ENCODE peak calls at places on chromosomes 4 and X, in ten cellular contexts. Y, R, T, A, G, S, J, O, I and Q are unnamed samples.

GRCh38 chr4:13266687-13267086 is 217.5 kb downstream of the RAB28 start:
- DNase-seq in S (no peak), A (no peak), G (no peak), J (no peak), Y (no peak), T (no peak), O (no peak), R (no peak), I (no peak), Q (no peak)

GRCh38 chr4:23929248-23929647 is 39.4 kb upstream of the PPARGC1A start:
- DNase-seq in J (no peak), A (no peak), S (no peak), I (no peak), O (no peak), G (no peak), T (no peak), Y (no peak), R (no peak), Q (no peak)

GRCh38 chrX:17643528-17643927 is 93.8 kb upstream of the SCML1 start:
- DNase-seq in S (no peak), Y (no peak), J (no peak), A (no peak), I (no peak), G (no peak), O (no peak), R (no peak), T (no peak), Q (no peak)

GRCh38 chr4:11590132-11590531 is 161.4 kb upstream of the HS3ST1 start:
- DNase-seq in T (no peak), R (no peak), S (no peak), O (no peak), I (no peak), Y (no peak), J (no peak), A (no peak), G (peak), Q (no peak)

GRCh38 chr4:61924131-61924530 is 724.0 kb downstream of the ADGRL3 start:
- DNase-seq in J (no peak), A (no peak), G (peak), O (no peak), I (no peak), R (no peak), T (no peak), S (no peak), Y (no peak), Q (no peak)

GRCh38 chrX:149032449-149032848 is 472.7 kb downstream of the IDS start:
- DNase-seq in S (no peak), G (no peak), O (no peak), T (no peak), I (no peak), A (no peak), Y (no peak), R (no peak), J (no peak), Q (no peak)

GRCh38 chrX:48794340-48794920 is 7.4 kb upstream of the HDAC6 start:
- DNase-seq in Y (no peak), S (no peak), O (no peak), G (no peak), R (no peak), I (no peak), J (no peak), A (no peak), T (no peak), Q (no peak)

GRCh38 chr4:106444557-106444956 is 76.0 kb upstream of the GIMD1 start:
- DNase-seq in S (no peak), O (no peak), T (no peak), J (no peak), Y (no peak), G (peak), A (no peak), R (no peak), I (no peak), Q (peak)

GRCh38 chrX:109966246-109966645 is 36.7 kb upstream of the TMEM164 start:
- DNase-seq in S (no peak), Y (no peak), R (no peak), A (no peak), O (no peak), J (no peak), G (no peak), T (no peak), I (no peak), Q (no peak)

GRCh38 chr4:143241892-143242291 is 57.2 kb downstream of the USP38 start:
- DNase-seq in S (no peak), Y (no peak), T (no peak), A (no peak), O (no peak), G (peak), R (no peak), I (no peak), J (no peak), Q (no peak)

GRCh38 chrX:30618160-30618765 is 35.0 kb upstream of the GK start:
- DNase-seq in S (no peak), A (peak), O (no peak), T (no peak), Y (no peak), I (peak), G (peak), J (no peak), R (no peak), Q (no peak)

GRCh38 chrX:65744965-65745364 is 77.5 kb downstream of the MSN start:
- DNase-seq in J (no peak), R (no peak), O (no peak), G (peak), I (no peak), S (no peak), Y (no peak), A (no peak), T (no peak), Q (no peak)

GRCh38 chr4:6463311-6464289 is 8.8 kb downstream of the PPP2R2C start:
- DNase-seq in J (no peak), A (peak), I (peak), S (peak), R (no peak), T (no peak), O (no peak), G (no peak), Y (peak), Q (no peak)

GRCh38 chr4:38621004-38621684 is 42.9 kb upstream of the KLF3 start:
- DNase-seq in Y (no peak), T (peak), A (no peak), J (no peak), R (no peak), S (no peak), O (no peak), I (no peak), G (peak), Q (peak)

GRCh38 chrX:136752796-136753195 is 27.9 kb downstream of the ARHGEF6 start:
- DNase-seq in O (no peak), R (no peak), G (peak), J (no peak), T (peak), A (no peak), S (no peak), Y (no peak), I (no peak), Q (no peak)

GRCh38 chrX:9312922-9313867 is 151.7 kb upstream of the TBL1X start:
- DNase-seq in A (peak), G (no peak), R (peak), S (no peak), T (no peak), Y (no peak), I (peak), J (peak), O (peak), Q (no peak)

GRCh38 chrX:140510895-140511295 is 6.0 kb upstream of the SOX3 start:
- DNase-seq in T (no peak), I (peak), Y (no peak), G (no peak), S (no peak), J (no peak), R (no peak), O (no peak), A (peak), Q (no peak)

GRCh38 chrX:155054255-155054654 is 16.7 kb downstream of the CMC4 start:
- DNase-seq in A (no peak), Y (no peak), I (no peak), J (no peak), O (no peak), S (no peak), G (no peak), T (no peak), R (no peak), Q (no peak)